ENCODE peak calls at places on chromosomes 7 and 10, in ten cellular contexts. U is H1, V is A549, S is NB4, F is HCT116, K is HepG2, Z is GM12878, J is K562, T is SK-N-SH, D is endothelial cell of umbilical vein. H is an unnamed sample.

GRCh38 chr10:93580824-93581223 is 14.4 kb downstream of the FFAR4 start:
- DNase-seq in U (no peak), V (peak; percentile 56), S (no peak), F (no peak), K (no peak), Z (no peak), J (no peak), T (no peak), D (no peak), H (peak; percentile 31)

GRCh38 chr7:9645756-9646155 is 1212.3 kb downstream of the NXPH1 start:
- DNase-seq in U (no peak), V (no peak), S (no peak), F (no peak), K (no peak), Z (no peak), J (no peak), T (no peak), D (no peak), H (no peak)

GRCh38 chr7:87110778-87111177 is 41.5 kb upstream of the DMTF1 start:
- DNase-seq in U (no peak), V (peak; percentile 16), S (no peak), F (no peak), K (peak; percentile 36), Z (no peak), J (peak; percentile 45), T (no peak), D (peak; percentile 54), H (no peak)

GRCh38 chr10:86376852-86377796 is 10.5 kb upstream of the GRID1 start:
- DNase-seq in U (peak; percentile 100), V (peak; percentile 71), S (peak; percentile 80), F (peak; percentile 56), K (peak; percentile 45), Z (no peak), J (peak; percentile 79), T (peak; percentile 94), D (peak; percentile 56), H (peak; percentile 95)

GRCh38 chr7:19397917-19398316 is 252.7 kb upstream of the FERD3L start:
- DNase-seq in U (no peak), V (no peak), S (peak; percentile 25), F (no peak), K (no peak), Z (peak; percentile 32), J (no peak), T (no peak), D (no peak), H (no peak)

GRCh38 chr7:38584443-38585210 is 46.5 kb downstream of the AMPH start:
- DNase-seq in U (no peak), V (no peak), S (no peak), F (no peak), K (no peak), Z (no peak), J (no peak), T (no peak), D (no peak), H (no peak)

GRCh38 chr10:10605551-10606081 is 412.1 kb upstream of the CELF2 start:
- DNase-seq in U (no peak), V (no peak), S (peak; percentile 1), F (no peak), K (no peak), Z (no peak), J (no peak), T (no peak), D (peak; percentile 13), H (no peak)

GRCh38 chr10:89147256-89147655 is 59.9 kb downstream of the CH25H start:
- DNase-seq in U (no peak), V (no peak), S (no peak), F (no peak), K (no peak), Z (no peak), J (no peak), T (no peak), D (no peak), H (no peak)

GRCh38 chr7:158473238-158473637 is 114.4 kb downstream of the PTPRN2 start:
- DNase-seq in U (no peak), V (no peak), S (no peak), F (no peak), K (no peak), Z (no peak), J (no peak), T (no peak), D (no peak), H (no peak)

GRCh38 chr7:86201767-86202166 is 441.9 kb upstream of the GRM3 start:
- DNase-seq in U (no peak), V (no peak), S (no peak), F (no peak), K (no peak), Z (no peak), J (no peak), T (no peak), D (no peak), H (no peak)

GRCh38 chr10:104387130-104387888 is 33.7 kb downstream of the CFAP58 start:
- DNase-seq in U (no peak), V (no peak), S (peak; percentile 33), F (no peak), K (no peak), Z (no peak), J (no peak), T (no peak), D (no peak), H (no peak)

GRCh38 chr7:45702751-45703150 is 128.6 kb downstream of the ADCY1 start:
- DNase-seq in U (no peak), V (no peak), S (no peak), F (no peak), K (no peak), Z (no peak), J (no peak), T (peak; percentile 20), D (no peak), H (peak; percentile 1)

GRCh38 chr7:23474098-23474828 is 4.0 kb upstream of the IGF2BP3 start:
- DNase-seq in U (peak; percentile 95), V (peak; percentile 98), S (peak; percentile 100), F (peak; percentile 90), K (peak; percentile 96), Z (peak; percentile 76), J (peak; percentile 97), T (peak; percentile 94), D (peak; percentile 95), H (peak; percentile 97)

GRCh38 chr10:125554016-125554703 is 128.8 kb downstream of the TEX36 start:
- DNase-seq in U (no peak), V (no peak), S (peak; percentile 61), F (no peak), K (no peak), Z (no peak), J (no peak), T (no peak), D (no peak), H (no peak)

GRCh38 chr7:130490287-130490686 is 1.6 kb upstream of the MEST start:
- DNase-seq in U (peak; percentile 54), V (no peak), S (no peak), F (no peak), K (no peak), Z (no peak), J (no peak), T (no peak), D (peak; percentile 15), H (peak; percentile 45)
- TF ChIP-seq MAX in U (peak; percentile 64), V (no peak), S (no peak), F (no peak), K (no peak), Z (no peak), J (no peak), T (no peak), D (no peak), H (no peak)

GRCh38 chr10:35636942-35637341 is 5.2 kb downstream of the FZD8 start:
- DNase-seq in U (no peak), V (no peak), S (no peak), F (no peak), K (no peak), Z (no peak), J (no peak), T (no peak), D (no peak), H (no peak)

GRCh38 chr10:35638116-35638515 is 4.0 kb downstream of the FZD8 start:
- DNase-seq in U (no peak), V (no peak), S (no peak), F (no peak), K (no peak), Z (no peak), J (no peak), T (no peak), D (no peak), H (no peak)

GRCh38 chr10:35635576-35635975 is 6.5 kb downstream of the FZD8 start:
- DNase-seq in U (peak; percentile 62), V (peak; percentile 77), S (peak; percentile 52), F (peak; percentile 57), K (peak; percentile 66), Z (peak; percentile 20), J (peak; percentile 63), T (peak; percentile 65), D (peak; percentile 79), H (peak; percentile 20)

GRCh38 chr10:35639021-35639521 is 3.0 kb downstream of the FZD8 start:
- DNase-seq in U (peak; percentile 63), V (no peak), S (no peak), F (no peak), K (no peak), Z (no peak), J (no peak), T (peak; percentile 28), D (no peak), H (peak; percentile 45)

DNA sequence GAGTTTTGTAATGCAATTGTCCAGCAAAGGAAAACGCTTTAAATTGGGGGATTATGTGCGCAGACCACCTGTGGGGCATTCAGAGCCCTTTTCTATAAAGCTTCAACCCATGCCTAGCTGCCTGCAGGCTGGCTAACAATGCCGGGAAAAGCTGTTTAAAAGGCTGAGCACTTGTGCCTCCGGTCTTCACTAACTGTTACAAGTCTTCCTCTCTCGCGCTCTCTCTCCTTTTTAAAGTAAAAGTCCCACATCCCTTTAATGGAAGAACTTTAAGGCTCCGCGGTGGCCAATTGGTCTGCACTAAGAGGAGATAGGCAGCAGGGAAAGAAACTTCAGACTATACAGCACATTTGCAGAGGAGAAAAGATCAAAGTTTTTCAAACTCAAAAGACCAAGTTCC is 4.6 kb downstream of the FZD8 start:
- DNase-seq in U (peak; percentile 54), V (no peak), S (no peak), F (no peak), K (no peak), Z (no peak), J (no peak), T (no peak), D (peak; percentile 22), H (peak; percentile 50)
- TF ChIP-seq MAX in U (peak; percentile 25), V (no peak), S (no peak), F (no peak), K (no peak), Z (no peak), J (no peak), T (no peak), D (no peak), H (no peak)

DNA sequence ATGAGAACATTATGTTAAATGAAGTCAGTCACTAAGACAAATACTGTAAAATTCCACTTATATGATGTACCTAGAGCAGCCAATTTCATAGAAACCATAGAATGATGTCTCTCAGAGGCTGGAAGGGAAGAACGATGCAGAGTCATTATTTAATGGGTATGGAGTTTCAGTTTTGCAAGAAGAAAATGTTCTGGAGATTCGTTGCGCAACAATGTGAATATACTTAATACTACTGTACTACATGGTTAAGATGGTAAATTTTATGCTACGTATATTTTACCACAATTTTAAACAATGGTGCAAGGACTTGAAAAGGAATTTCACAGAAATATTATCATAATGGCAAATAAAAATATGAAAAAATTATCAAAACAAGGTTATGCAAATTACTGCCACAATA is 972.6 kb downstream of the KCNMA1 start:
- DNase-seq in U (no peak), V (no peak), S (no peak), F (no peak), K (no peak), Z (no peak), J (no peak), T (no peak), D (no peak), H (no peak)
- TF ChIP-seq MAX in U (no peak), V (no peak), S (no peak), F (no peak), K (no peak), Z (no peak), J (no peak), T (no peak), D (no peak), H (no peak)

GRCh38 chr7:91995391-91995790 is 54.7 kb downstream of the AKAP9 start:
- DNase-seq in U (no peak), V (no peak), S (no peak), F (no peak), K (no peak), Z (peak; percentile 45), J (no peak), T (no peak), D (no peak), H (no peak)
- TF ChIP-seq MAX in U (no peak), V (no peak), S (no peak), F (no peak), K (no peak), Z (no peak), J (no peak), T (no peak), D (no peak), H (no peak)

H was measured in WTC11.